ENCODE peak calls at places on chromosomes 7 and 10, in five cellular contexts. One of them, this sample, is unnamed.

GRCh38 chr10:44479306-44479705 is 94.4 kb upstream of the CXCL12 start:
- DNase-seq in HepG2: no peak
- DNase-seq in NT2/D1: no peak
- DNase-seq in H1: no peak
- DNase-seq in GM12878: no peak
- DNase-seq in this sample: no peak

GRCh38 chr10:69631566-69631965 is 1.5 kb downstream of the FAM241B start:
- DNase-seq in HepG2: no peak
- DNase-seq in NT2/D1: no peak
- DNase-seq in H1: peak; percentile 7
- DNase-seq in GM12878: no peak
- DNase-seq in this sample: no peak

GRCh38 chr10:45373783-45374450 is at the start of gene ALOX5:
- DNase-seq in HepG2: no peak
- DNase-seq in NT2/D1: peak; percentile 2
- DNase-seq in H1: peak; percentile 78
- DNase-seq in GM12878: no peak
- DNase-seq in this sample: peak; percentile 53

GRCh38 chr7:141354251-141354650 is 197.0 kb upstream of the AGK start:
- DNase-seq in HepG2: no peak
- DNase-seq in NT2/D1: no peak
- DNase-seq in H1: no peak
- DNase-seq in GM12878: no peak
- DNase-seq in this sample: no peak

GRCh38 chr10:15369642-15370211 is 1.4 kb downstream of the FAM171A1 start:
- DNase-seq in HepG2: no peak
- DNase-seq in NT2/D1: no peak
- DNase-seq in H1: peak; percentile 59
- DNase-seq in GM12878: no peak
- DNase-seq in this sample: peak; percentile 32

GRCh38 chr10:110483633-110484032 is 14.1 kb upstream of the DUSP5 start:
- DNase-seq in HepG2: no peak
- DNase-seq in NT2/D1: no peak
- DNase-seq in H1: no peak
- DNase-seq in GM12878: no peak
- DNase-seq in this sample: no peak

GRCh38 chr7:87318741-87319140 is 26.7 kb upstream of the CROT start:
- DNase-seq in HepG2: peak; percentile 33
- DNase-seq in NT2/D1: no peak
- DNase-seq in H1: no peak
- DNase-seq in GM12878: no peak
- DNase-seq in this sample: no peak

GRCh38 chr10:10821926-10822325 is 195.7 kb upstream of the CELF2 start:
- DNase-seq in HepG2: no peak
- DNase-seq in NT2/D1: no peak
- DNase-seq in H1: no peak
- DNase-seq in GM12878: no peak
- DNase-seq in this sample: no peak

GRCh38 chr10:32650246-32650655 is 204.3 kb downstream of the CCDC7 start:
- DNase-seq in HepG2: no peak
- DNase-seq in NT2/D1: no peak
- DNase-seq in H1: no peak
- DNase-seq in GM12878: peak; percentile 30
- DNase-seq in this sample: no peak

GRCh38 chr10:69088471-69088769 is 517 bp downstream of the SRGN start:
- DNase-seq in HepG2: no peak
- DNase-seq in NT2/D1: no peak
- DNase-seq in H1: no peak
- DNase-seq in GM12878: no peak
- DNase-seq in this sample: no peak

GRCh38 chr10:114304566-114305421 is 65.7 kb downstream of the VWA2 start:
- DNase-seq in HepG2: no peak
- DNase-seq in NT2/D1: peak; percentile 49
- DNase-seq in H1: peak; percentile 86
- DNase-seq in GM12878: no peak
- DNase-seq in this sample: peak; percentile 74

GRCh38 chr7:95608344-95609173 is 12.2 kb upstream of the PDK4 start:
- DNase-seq in HepG2: peak; percentile 88
- DNase-seq in NT2/D1: peak; percentile 47
- DNase-seq in H1: no peak
- DNase-seq in GM12878: peak; percentile 47
- DNase-seq in this sample: peak; percentile 55

GRCh38 chr10:43255644-43256431 is 11.0 kb downstream of the RASGEF1A start:
- DNase-seq in HepG2: peak; percentile 24
- DNase-seq in NT2/D1: no peak
- DNase-seq in H1: peak; percentile 75
- DNase-seq in GM12878: no peak
- DNase-seq in this sample: peak; percentile 67

GRCh38 chr7:101340379-101340778 is 18.8 kb upstream of the IFT22 start:
- DNase-seq in HepG2: no peak
- DNase-seq in NT2/D1: no peak
- DNase-seq in H1: no peak
- DNase-seq in GM12878: no peak
- DNase-seq in this sample: no peak

GRCh38 chr7:18874875-18875274 is 242.6 kb downstream of the TWIST1 start:
- DNase-seq in HepG2: no peak
- DNase-seq in NT2/D1: no peak
- DNase-seq in H1: no peak
- DNase-seq in GM12878: no peak
- DNase-seq in this sample: no peak

GRCh38 chr10:131786756-131787605 is 113.8 kb upstream of the PPP2R2D start:
- DNase-seq in HepG2: no peak
- DNase-seq in NT2/D1: peak; percentile 11
- DNase-seq in H1: no peak
- DNase-seq in GM12878: peak; percentile 2
- DNase-seq in this sample: no peak

GRCh38 chr10:133276435-133277201 is at the start of gene ADAM8:
- DNase-seq in HepG2: no peak
- DNase-seq in NT2/D1: no peak
- DNase-seq in H1: peak; percentile 92
- DNase-seq in GM12878: no peak
- DNase-seq in this sample: no peak

GRCh38 chr7:44740040-44740439 is 8.6 kb upstream of the ZMIZ2 start:
- DNase-seq in HepG2: no peak
- DNase-seq in NT2/D1: no peak
- DNase-seq in H1: no peak
- DNase-seq in GM12878: no peak
- DNase-seq in this sample: peak; percentile 3

GRCh38 chr10:133127291-133128125 is 32.5 kb upstream of the KNDC1 start:
- DNase-seq in HepG2: no peak
- DNase-seq in NT2/D1: no peak
- DNase-seq in H1: peak; percentile 88
- DNase-seq in GM12878: no peak
- DNase-seq in this sample: peak; percentile 91

GRCh38 chr10:3150366-3150765 is 22.2 kb downstream of the PITRM1 start:
- DNase-seq in HepG2: no peak
- DNase-seq in NT2/D1: no peak
- DNase-seq in H1: no peak
- DNase-seq in GM12878: no peak
- DNase-seq in this sample: no peak

GRCh38 chr7:460374-461117 is 59.1 kb downstream of the PDGFA start:
- DNase-seq in HepG2: peak; percentile 61
- DNase-seq in NT2/D1: no peak
- DNase-seq in H1: peak; percentile 52
- DNase-seq in GM12878: no peak
- DNase-seq in this sample: no peak

GRCh38 chr7:149060161-149060560 is 30.4 kb downstream of the ZNF786 start:
- DNase-seq in HepG2: no peak
- DNase-seq in NT2/D1: no peak
- DNase-seq in H1: no peak
- DNase-seq in GM12878: no peak
- DNase-seq in this sample: no peak
- TF ChIP-seq SUZ12 in HepG2: no peak
- TF ChIP-seq SUZ12 in NT2/D1: no peak
- TF ChIP-seq SUZ12 in H1: no peak
- TF ChIP-seq SUZ12 in GM12878: no peak
- TF ChIP-seq SUZ12 in this sample: no peak

GRCh38 chr7:39749177-39749576 is 125.8 kb downstream of the RALA start:
- DNase-seq in HepG2: no peak
- DNase-seq in NT2/D1: no peak
- DNase-seq in H1: no peak
- DNase-seq in GM12878: no peak
- DNase-seq in this sample: no peak
- TF ChIP-seq SUZ12 in HepG2: no peak
- TF ChIP-seq SUZ12 in NT2/D1: no peak
- TF ChIP-seq SUZ12 in H1: no peak
- TF ChIP-seq SUZ12 in GM12878: no peak
- TF ChIP-seq SUZ12 in this sample: no peak

DNA sequence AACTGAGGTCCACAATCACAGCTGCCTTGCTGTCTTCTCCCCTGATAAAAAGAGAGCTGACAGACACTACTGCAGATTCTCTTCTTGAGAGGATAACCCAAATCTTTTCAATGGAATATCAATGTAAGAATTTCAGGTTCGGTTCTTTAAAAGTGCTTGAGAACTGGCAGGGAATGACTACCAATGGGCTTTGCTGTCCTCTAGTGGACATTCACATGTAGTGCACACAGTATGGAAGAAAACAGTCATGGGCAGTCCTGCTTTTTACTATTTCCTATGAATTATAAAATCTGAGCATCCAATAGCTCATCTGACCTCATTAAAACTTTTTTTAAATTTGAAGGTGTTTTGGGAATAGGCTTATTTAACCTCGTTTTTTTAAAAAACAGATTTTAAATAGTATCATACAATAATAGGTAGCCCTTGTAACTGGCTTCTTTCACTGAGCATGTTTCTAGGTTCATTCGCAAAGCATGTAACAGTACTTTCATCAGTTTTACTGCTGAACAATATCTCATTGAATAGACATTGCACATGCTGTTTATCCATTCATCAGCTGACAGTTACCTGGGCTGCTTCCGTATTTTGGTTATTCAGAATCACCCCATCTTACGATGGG is 18.3 kb downstream of the FZD9 start:
- DNase-seq in HepG2: peak; percentile 57
- DNase-seq in NT2/D1: no peak
- DNase-seq in H1: no peak
- DNase-seq in GM12878: peak; percentile 9
- DNase-seq in this sample: peak; percentile 60
- TF ChIP-seq SUZ12 in HepG2: no peak
- TF ChIP-seq SUZ12 in NT2/D1: no peak
- TF ChIP-seq SUZ12 in H1: no peak
- TF ChIP-seq SUZ12 in GM12878: no peak
- TF ChIP-seq SUZ12 in this sample: no peak

DNA sequence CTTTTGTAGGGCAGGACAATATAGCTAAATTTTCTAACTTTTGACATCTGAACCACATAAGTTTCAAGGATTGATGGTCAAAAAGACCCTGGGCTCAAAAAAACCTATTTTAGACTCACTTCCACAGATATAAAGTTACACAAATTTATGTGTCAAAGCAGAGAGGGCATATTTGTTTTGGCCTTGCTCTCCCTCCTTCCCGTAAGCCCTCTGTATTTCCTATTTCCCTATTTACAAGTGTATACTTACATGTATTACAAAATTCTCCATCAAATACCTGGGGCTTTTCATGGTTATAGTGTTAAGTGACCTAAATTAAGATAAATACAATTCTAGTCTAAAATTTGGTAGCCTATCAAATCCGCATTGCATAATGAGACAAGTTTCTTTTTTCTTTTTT is 2.6 kb downstream of the KDM7A start:
- DNase-seq in HepG2: no peak
- DNase-seq in NT2/D1: no peak
- DNase-seq in H1: no peak
- DNase-seq in GM12878: no peak
- DNase-seq in this sample: no peak
- TF ChIP-seq SUZ12 in HepG2: no peak
- TF ChIP-seq SUZ12 in NT2/D1: no peak
- TF ChIP-seq SUZ12 in H1: no peak
- TF ChIP-seq SUZ12 in GM12878: no peak
- TF ChIP-seq SUZ12 in this sample: no peak

This sample was measured in HEK293T.